ENCODE peak calls at places on chromosomes 7 and 10, in nine cellular contexts. U, S, L, R, C, A, D, B and P are unnamed samples.

GRCh38 chr10:68253356-68253755 is 21.4 kb upstream of the ATOH7 start:
- DNase-seq in U (no peak), S (no peak), L (no peak), R (no peak), C (no peak), A (no peak), D (no peak), B (no peak), P (no peak)

GRCh38 chr7:29017666-29018065 is 59.5 kb upstream of the TRIL start:
- DNase-seq in U (no peak), S (no peak), L (peak; percentile 57), R (no peak), C (no peak), A (no peak), D (peak; percentile 8), B (no peak), P (no peak)

GRCh38 chr10:52128056-52128683 is 185.9 kb upstream of the DKK1 start:
- DNase-seq in U (no peak), S (no peak), L (no peak), R (no peak), C (no peak), A (no peak), D (no peak), B (no peak), P (no peak)

GRCh38 chr10:86070278-86070677 is 296.3 kb downstream of the GRID1 start:
- DNase-seq in U (no peak), S (no peak), L (no peak), R (peak; percentile 4), C (no peak), A (no peak), D (no peak), B (no peak), P (no peak)

GRCh38 chr10:131277278-131277677 is 34.2 kb downstream of the TCERG1L start:
- DNase-seq in U (no peak), S (no peak), L (no peak), R (no peak), C (no peak), A (no peak), D (no peak), B (no peak), P (no peak)

GRCh38 chr10:119689016-119689564 is 36.8 kb upstream of the INPP5F start:
- DNase-seq in U (no peak), S (no peak), L (no peak), R (no peak), C (no peak), A (no peak), D (no peak), B (no peak), P (no peak)

GRCh38 chr10:35834916-35835499 is 192.9 kb upstream of the FZD8 start:
- DNase-seq in U (no peak), S (no peak), L (no peak), R (no peak), C (no peak), A (no peak), D (no peak), B (no peak), P (no peak)

GRCh38 chr7:112302566-112302965 is 96.1 kb downstream of the ZNF277 start:
- DNase-seq in U (no peak), S (no peak), L (no peak), R (no peak), C (no peak), A (no peak), D (no peak), B (no peak), P (no peak)

GRCh38 chr7:137879357-137880158 is 32.8 kb upstream of the DGKI start:
- DNase-seq in U (peak; percentile 70), S (no peak), L (peak; percentile 63), R (peak; percentile 72), C (no peak), A (no peak), D (peak; percentile 82), B (no peak), P (peak; percentile 74)

GRCh38 chr7:94623820-94624219 is 32.1 kb downstream of the SGCE start:
- DNase-seq in U (no peak), S (no peak), L (no peak), R (no peak), C (no peak), A (no peak), D (no peak), B (no peak), P (no peak)

GRCh38 chr10:50326757-50327701 is 75.7 kb upstream of the ASAH2 start:
- DNase-seq in U (no peak), S (peak; percentile 55), L (peak; percentile 81), R (no peak), C (no peak), A (no peak), D (peak; percentile 85), B (no peak), P (peak; percentile 61)